ENCODE peak calls at places on chromosomes 7 and 10, in seven cellular contexts. T is WTC11, D is cardiac fibroblast, I is AG09309, C is endodermal cell, P is RWPE1, A is retinal pigment epithelial cell. J is an unnamed sample.

GRCh38 chr7:159095979-159096411 is 48.7 kb downstream of the VIPR2 start:
- DNase-seq in T (no peak), D (no peak), I (no peak), C (peak; percentile 38), P (no peak), A (no peak), J (no peak)

GRCh38 chr7:18638594-18639452 is 143.3 kb downstream of the HDAC9 start:
- DNase-seq in T (no peak), D (peak; percentile 86), I (peak; percentile 60), C (no peak), P (no peak), A (peak; percentile 15), J (no peak)

GRCh38 chr10:129814681-129815646 is 149.1 kb downstream of the EBF3 start:
- DNase-seq in T (no peak), D (no peak), I (no peak), C (no peak), P (no peak), A (no peak), J (no peak)

GRCh38 chr10:114367041-114367675 is 37.1 kb downstream of the AFAP1L2 start:
- DNase-seq in T (no peak), D (peak; percentile 43), I (no peak), C (no peak), P (no peak), A (no peak), J (peak; percentile 45)

GRCh38 chr10:32207544-32207943 is 139.4 kb downstream of the EPC1 start:
- DNase-seq in T (peak; percentile 57), D (peak; percentile 56), I (no peak), C (peak; percentile 85), P (peak; percentile 60), A (peak; percentile 90), J (peak; percentile 29)

GRCh38 chr7:144519900-144520299 is 116.4 kb upstream of the NOBOX start:
- DNase-seq in T (no peak), D (no peak), I (no peak), C (no peak), P (no peak), A (no peak), J (no peak)

GRCh38 chr7:122200888-122201287 is 56.8 kb upstream of the AASS start:
- DNase-seq in T (no peak), D (no peak), I (no peak), C (no peak), P (no peak), A (no peak), J (no peak)

GRCh38 chr7:91196058-91196457 is 68.2 kb upstream of the FZD1 start:
- DNase-seq in T (no peak), D (no peak), I (no peak), C (no peak), P (no peak), A (no peak), J (no peak)

GRCh38 chr7:123140561-123140960 is 59.2 kb downstream of the SLC13A1 start:
- DNase-seq in T (no peak), D (no peak), I (no peak), C (no peak), P (no peak), A (no peak), J (no peak)

GRCh38 chr10:47176903-47177860 is 122.8 kb upstream of the GDF10 start:
- DNase-seq in T (no peak), D (no peak), I (no peak), C (peak; percentile 11), P (no peak), A (no peak), J (no peak)

GRCh38 chr10:125037145-125037544 is 95.2 kb downstream of the ZRANB1 start:
- DNase-seq in T (no peak), D (peak; percentile 57), I (no peak), C (peak; percentile 60), P (peak; percentile 97), A (no peak), J (no peak)

GRCh38 chr10:103493911-103494877 is 689 bp downstream of the NEURL1 start:
- DNase-seq in T (peak; percentile 50), D (no peak), I (no peak), C (peak; percentile 73), P (peak; percentile 29), A (no peak), J (peak; percentile 65)

GRCh38 chr10:59240581-59241183 is 64.2 kb downstream of the PHYHIPL start:
- DNase-seq in T (no peak), D (peak; percentile 70), I (peak; percentile 3), C (peak; percentile 49), P (peak; percentile 18), A (peak; percentile 15), J (peak; percentile 16)

GRCh38 chr10:85623342-85623741 is 743.3 kb downstream of the GRID1 start:
- DNase-seq in T (no peak), D (no peak), I (no peak), C (peak; percentile 28), P (no peak), A (no peak), J (no peak)

GRCh38 chr10:85622425-85622824 is 744.2 kb downstream of the GRID1 start:
- DNase-seq in T (no peak), D (no peak), I (no peak), C (peak; percentile 29), P (no peak), A (no peak), J (no peak)

GRCh38 chr10:85623758-85624157 is 742.8 kb downstream of the GRID1 start:
- DNase-seq in T (no peak), D (no peak), I (no peak), C (peak; percentile 17), P (no peak), A (no peak), J (no peak)

GRCh38 chr10:85621562-85621961 is 745.0 kb downstream of the GRID1 start:
- DNase-seq in T (no peak), D (no peak), I (no peak), C (no peak), P (no peak), A (no peak), J (no peak)

DNA sequence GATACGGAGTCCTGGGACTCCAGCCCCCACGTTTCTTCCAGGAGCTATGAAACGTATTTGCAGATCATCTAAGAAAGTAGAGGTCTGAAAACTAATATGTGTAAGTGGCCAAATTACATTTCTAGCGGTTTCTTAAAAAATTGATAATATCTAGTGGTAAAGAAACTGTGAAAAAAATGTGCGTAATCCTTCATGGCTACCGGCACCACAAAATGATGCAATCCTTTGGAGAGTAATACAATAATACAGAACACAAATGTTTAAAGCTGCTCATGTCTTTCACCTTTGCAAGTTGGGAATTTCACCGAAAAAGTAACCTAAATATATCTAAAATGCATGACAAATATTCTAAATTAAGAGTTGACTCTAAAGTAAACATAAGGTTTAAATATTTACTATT is 742.1 kb downstream of the GRID1 start:
- DNase-seq in T (no peak), D (no peak), I (no peak), C (no peak), P (no peak), A (no peak), J (no peak)
- TF ChIP-seq CTCF in T (no peak), D (no peak), I (no peak), C (no peak), P (no peak), A (no peak), J (no peak)

GRCh38 chr10:133097418-133097817 is 9.7 kb downstream of the ADGRA1 start:
- DNase-seq in T (no peak), D (no peak), I (no peak), C (no peak), P (no peak), A (no peak), J (no peak)

GRCh38 chr10:133099571-133099970 is 11.8 kb downstream of the ADGRA1 start:
- DNase-seq in T (no peak), D (no peak), I (no peak), C (no peak), P (no peak), A (no peak), J (no peak)

GRCh38 chr10:133097961-133098360 is 10.2 kb downstream of the ADGRA1 start:
- DNase-seq in T (no peak), D (no peak), I (no peak), C (no peak), P (no peak), A (no peak), J (no peak)

GRCh38 chr10:133100186-133100585 is 12.5 kb downstream of the ADGRA1 start:
- DNase-seq in T (no peak), D (no peak), I (no peak), C (no peak), P (no peak), A (no peak), J (no peak)

GRCh38 chr10:133098426-133099124 is 10.9 kb downstream of the ADGRA1 start:
- DNase-seq in T (peak; percentile 57), D (no peak), I (no peak), C (peak; percentile 71), P (no peak), A (no peak), J (no peak)
- TF ChIP-seq CTCF in T (peak; percentile 38), D (no peak), I (no peak), C (peak; percentile 62), P (no peak), A (no peak), J (no peak)

GRCh38 chr10:35237766-35238512 is 98.4 kb upstream of the CCNY start:
- DNase-seq in T (no peak), D (no peak), I (no peak), C (no peak), P (no peak), A (no peak), J (no peak)

GRCh38 chr10:35234073-35234472 is 102.2 kb upstream of the CCNY start:
- DNase-seq in T (no peak), D (no peak), I (no peak), C (no peak), P (no peak), A (no peak), J (no peak)

GRCh38 chr10:35231646-35232045 is 104.7 kb upstream of the CCNY start:
- DNase-seq in T (no peak), D (no peak), I (no peak), C (no peak), P (no peak), A (no peak), J (no peak)

GRCh38 chr10:35232509-35232908 is 103.8 kb upstream of the CCNY start:
- DNase-seq in T (no peak), D (no peak), I (no peak), C (no peak), P (no peak), A (no peak), J (no peak)

DNA sequence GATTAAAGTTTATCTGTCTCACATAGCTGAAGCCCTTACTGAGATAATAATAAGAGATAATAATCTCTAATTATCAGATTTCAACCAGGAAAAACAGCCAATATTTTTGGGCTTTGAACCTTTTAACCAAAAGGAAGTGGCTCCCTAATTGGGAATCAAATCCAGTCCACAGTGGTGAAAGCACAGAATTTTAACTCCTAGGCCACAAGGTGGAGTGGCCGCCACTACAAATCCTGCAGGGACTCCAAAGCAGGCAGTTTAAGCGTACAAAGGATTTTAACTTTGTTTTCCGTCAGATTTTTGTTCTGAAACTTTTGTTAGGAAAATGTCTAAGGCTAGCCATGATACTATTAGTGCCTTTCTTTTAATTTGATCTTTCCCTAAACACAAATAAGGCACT is 99.6 kb upstream of the CCNY start:
- DNase-seq in T (peak; percentile 22), D (peak; percentile 45), I (no peak), C (no peak), P (no peak), A (no peak), J (no peak)
- TF ChIP-seq CTCF in T (no peak), D (peak; percentile 57), I (peak; percentile 30), C (peak; percentile 78), P (no peak), A (peak; percentile 66), J (peak; percentile 32)

GRCh38 chr10:73253226-73253557 is 748 bp upstream of the MRPS16 start:
- DNase-seq in T (no peak), D (no peak), I (no peak), C (no peak), P (no peak), A (no peak), J (no peak)
- TF ChIP-seq CTCF in T (no peak), D (no peak), I (no peak), C (peak; percentile 26), P (no peak), A (no peak), J (no peak)